ENCODE peak calls at places on chromosomes 6 and 20, in six cellular contexts. T, C, H, W, V and E are unnamed samples.

GRCh38 chr6:169371344-169372144 is 117.9 kb upstream of the THBS2 start:
- DNase-seq in V (no peak), W (no peak), H (no peak), C (peak; percentile 39), T (no peak), E (no peak)

GRCh38 chr6:1616556-1617463 is 7.1 kb downstream of the FOXC1 start:
- DNase-seq in C (no peak), T (no peak), H (no peak), V (no peak), W (no peak), E (no peak)

GRCh38 chr6:50952092-50952932 is 133.6 kb downstream of the TFAP2B start:
- DNase-seq in V (no peak), W (no peak), C (peak; percentile 39), H (no peak), T (no peak), E (no peak)

GRCh38 chr6:113854531-113855499 is 2.3 kb upstream of the MARCKS start:
- DNase-seq in H (peak; percentile 91), C (peak; percentile 43), W (peak; percentile 90), T (peak; percentile 82), V (peak; percentile 77), E (peak; percentile 50)

GRCh38 chr6:47700051-47700450 is 1.7 kb downstream of the ADGRF4 start:
- DNase-seq in C (peak; percentile 100), W (no peak), H (no peak), V (no peak), T (no peak), E (peak; percentile 20)

GRCh38 chr6:81561731-81562130 is 190.8 kb downstream of the TENT5A start:
- DNase-seq in C (no peak), H (no peak), V (no peak), T (no peak), W (no peak), E (no peak)

GRCh38 chr20:62734336-62734735 is 25.7 kb downstream of the NTSR1 start:
- DNase-seq in C (no peak), H (no peak), W (no peak), T (no peak), V (peak; percentile 52), E (no peak)

GRCh38 chr6:56168601-56169000 is 78.8 kb downstream of the COL21A1 start:
- DNase-seq in T (no peak), W (no peak), H (no peak), V (no peak), C (peak; percentile 77), E (no peak)

GRCh38 chr6:56246544-56246940 is 838 bp downstream of the COL21A1 start:
- DNase-seq in C (no peak), T (peak; percentile 49), W (no peak), H (no peak), V (no peak), E (no peak)

GRCh38 chr6:135665935-135666334 is 168.4 kb upstream of the AHI1 start:
- DNase-seq in H (no peak), T (no peak), V (no peak), W (no peak), C (no peak), E (no peak)

GRCh38 chr6:126701799-126702198 is 361.9 kb downstream of the CENPW start:
- DNase-seq in W (no peak), C (no peak), H (no peak), V (no peak), T (no peak), E (no peak)

GRCh38 chr6:31762356-31762755 is at the start of gene SAPCD1:
- DNase-seq in T (no peak), V (no peak), W (no peak), C (no peak), H (no peak), E (no peak)

GRCh38 chr6:149233056-149233715 is 84.3 kb upstream of the TAB2 start:
- DNase-seq in H (no peak), V (no peak), W (no peak), C (peak; percentile 95), T (no peak), E (no peak)

GRCh38 chr6:56370127-56370540 is 122.8 kb upstream of the COL21A1 start:
- DNase-seq in H (peak; percentile 93), C (peak; percentile 85), T (no peak), V (no peak), W (no peak), E (peak; percentile 50)

GRCh38 chr6:79737172-79737571 is 106.0 kb downstream of the SH3BGRL2 start:
- DNase-seq in V (no peak), H (no peak), T (no peak), W (no peak), C (no peak), E (no peak)

GRCh38 chr6:138525355-138525754 is 26.1 kb upstream of the NHSL1 start:
- DNase-seq in H (no peak), V (no peak), T (no peak), C (no peak), W (no peak), E (no peak)

GRCh38 chr6:122692175-122692598 is 82.0 kb downstream of the PKIB start:
- DNase-seq in T (no peak), W (no peak), V (no peak), H (no peak), C (peak; percentile 17), E (no peak)

GRCh38 chr6:28281288-28282064 is at the start of gene PGBD1:
- DNase-seq in C (peak; percentile 50), W (peak; percentile 56), T (peak; percentile 92), V (peak; percentile 89), H (peak; percentile 86), E (peak; percentile 74)

GRCh38 chr6:108622601-108623335 is 62.1 kb downstream of the FOXO3 start:
- DNase-seq in C (peak; percentile 64), W (no peak), T (no peak), H (peak; percentile 80), V (no peak), E (no peak)

GRCh38 chr6:8245736-8246135 is 143.4 kb upstream of the EEF1E1 start:
- DNase-seq in T (no peak), H (no peak), V (no peak), C (no peak), W (no peak), E (no peak)

GRCh38 chr20:5691918-5692618 is 58.1 kb upstream of the SHLD1 start:
- DNase-seq in V (no peak), T (no peak), C (no peak), H (no peak), W (no peak), E (no peak)

GRCh38 chr6:41732601-41733348 is 2.6 kb downstream of the TFEB start:
- DNase-seq in W (peak; percentile 40), C (peak; percentile 43), V (no peak), H (no peak), T (no peak), E (no peak)

GRCh38 chr6:40536442-40536841 is 50.7 kb downstream of the LRFN2 start:
- DNase-seq in H (no peak), W (no peak), C (no peak), T (no peak), V (no peak), E (no peak)

GRCh38 chr6:3627501-3627900 is 124.0 kb downstream of the PXDC1 start:
- DNase-seq in V (no peak), H (no peak), T (peak; percentile 41), W (no peak), C (no peak), E (no peak)

GRCh38 chr6:106128981-106129761 is 43.0 kb downstream of the PRDM1 start:
- DNase-seq in C (peak; percentile 86), V (no peak), W (no peak), H (no peak), T (no peak), E (no peak)

GRCh38 chr20:10651227-10651990 is 22.4 kb downstream of the JAG1 start:
- DNase-seq in H (peak; percentile 85), W (peak; percentile 20), V (no peak), C (no peak), T (no peak), E (no peak)

GRCh38 chr6:43911625-43912577 is 141.9 kb downstream of the VEGFA start:
- DNase-seq in T (no peak), V (no peak), C (no peak), H (no peak), W (no peak), E (no peak)

GRCh38 chr6:85516168-85516567 is 66.3 kb downstream of the NT5E start:
- DNase-seq in W (no peak), C (peak; percentile 18), T (no peak), V (no peak), H (no peak), E (no peak)

GRCh38 chr6:63824722-63825121 is 189.1 kb downstream of the PHF3 start:
- DNase-seq in T (no peak), C (no peak), V (no peak), W (no peak), H (no peak), E (no peak)

GRCh38 chr20:57282691-57283361 is 16.4 kb upstream of the BMP7 start:
- DNase-seq in C (no peak), V (no peak), H (no peak), W (no peak), T (no peak), E (no peak)

GRCh38 chr6:56515081-56515905 is 127.4 kb downstream of the DST start:
- DNase-seq in H (no peak), T (no peak), C (no peak), V (no peak), W (no peak), E (no peak)

DNA sequence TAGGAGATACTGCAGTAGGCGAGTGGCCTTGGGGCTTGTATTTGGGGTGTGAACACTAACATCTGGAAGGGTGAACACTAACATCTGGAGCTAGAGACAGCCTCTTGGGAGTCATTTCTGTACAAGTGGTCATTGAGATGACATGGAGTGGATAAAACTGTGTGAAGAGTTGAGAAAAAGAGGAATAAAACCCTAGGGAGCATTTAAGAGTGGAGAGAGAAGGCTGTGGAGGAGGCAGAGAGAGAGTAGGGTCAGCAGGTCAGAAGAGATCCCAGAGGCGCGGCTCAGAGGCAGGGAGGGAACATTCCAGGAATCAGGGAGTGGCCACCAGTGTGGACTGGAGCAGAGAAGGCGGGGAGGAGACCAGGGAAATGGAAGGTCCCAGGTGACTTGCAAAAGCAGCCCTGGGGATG is 202.0 kb upstream of the RNF24 start:
- DNase-seq in W (no peak), C (no peak), H (no peak), V (no peak), T (no peak), E (no peak)
- H3K27ac ChIP-seq in W (no peak overlapping the region), C (no peak overlapping the region), H (no peak overlapping the region), V (no peak overlapping the region), T (no peak overlapping the region), E (no peak overlapping the region)

DNA sequence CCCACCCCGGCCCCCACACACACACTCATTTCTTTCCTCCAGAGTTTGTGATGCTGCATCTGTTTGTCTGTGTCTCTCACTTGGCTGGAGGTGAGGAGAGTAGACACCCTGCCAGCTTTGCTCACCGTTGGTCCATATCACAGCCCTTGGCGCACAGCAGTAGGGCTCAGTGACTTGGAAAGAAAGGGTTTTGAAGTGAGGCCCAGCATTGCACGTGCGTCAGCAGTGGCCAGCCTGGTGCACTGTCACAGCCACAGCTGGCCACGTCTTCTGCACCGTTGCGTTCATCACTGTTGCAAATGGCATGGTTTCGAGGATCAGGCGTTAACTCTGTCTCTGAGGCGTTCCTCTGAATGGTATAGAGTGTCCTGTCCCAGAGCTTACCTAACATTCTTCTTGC is 3.7 kb downstream of the WFDC5 start:
- DNase-seq in V (no peak), W (no peak), H (no peak), C (no peak), T (no peak), E (no peak)
- H3K27ac ChIP-seq in V (no peak overlapping the region), W (no peak overlapping the region), H (no peak overlapping the region), C (no peak overlapping the region), T (no peak overlapping the region), E (no peak overlapping the region)

GRCh38 chr20:33689493-33689892 is 3.3 kb upstream of the E2F1 start:
- DNase-seq in T (no peak), W (no peak), C (no peak), V (no peak), H (no peak), E (no peak)
- H3K27ac ChIP-seq in T (no peak overlapping the region), W (peak overlapping the region; percentile 26), C (no peak overlapping the region), V (no peak overlapping the region), H (no peak overlapping the region), E (no peak overlapping the region)

GRCh38 chr6:142542704-142543233 is 241.0 kb downstream of the ADGRG6 start:
- DNase-seq in V (no peak), T (no peak), H (peak; percentile 86), W (peak; percentile 61), C (peak; percentile 88), E (peak; percentile 84)
- H3K27ac ChIP-seq in V (no peak overlapping the region), T (no peak overlapping the region), H (peak overlapping the region; percentile 20), W (no peak overlapping the region), C (no peak overlapping the region), E (no peak overlapping the region)